ENCODE peak calls at places on chromosomes 13 and 19, in four cellular contexts. One of them, this sample, is unnamed.

GRCh38 chr19:16160943-16161560 is 12.3 kb downstream of the CIB3 start:
- DNase-seq in cardiac muscle cell: no peak
- DNase-seq in transverse colon: peak
- DNase-seq in stimulated activated CD8-positive, alpha-beta memory T cell treated with anti-CD3 and anti-CD28 coated beads, Interleukin-12 subunit alpha, Interleukin-12 subunit beta, amount 100 ng/mL, for 4 hours: no peak
- DNase-seq in this sample: peak

GRCh38 chr13:110876592-110876991 is 38.3 kb downstream of the ANKRD10 start:
- DNase-seq in cardiac muscle cell: no peak
- DNase-seq in transverse colon: no peak
- DNase-seq in stimulated activated CD8-positive, alpha-beta memory T cell treated with anti-CD3 and anti-CD28 coated beads, Interleukin-12 subunit alpha, Interleukin-12 subunit beta, amount 100 ng/mL, for 4 hours: no peak
- DNase-seq in this sample: no peak

GRCh38 chr19:9644472-9644871 is 23.4 kb upstream of the ZNF561 start:
- DNase-seq in cardiac muscle cell: no peak
- DNase-seq in transverse colon: no peak
- DNase-seq in stimulated activated CD8-positive, alpha-beta memory T cell treated with anti-CD3 and anti-CD28 coated beads, Interleukin-12 subunit alpha, Interleukin-12 subunit beta, amount 100 ng/mL, for 4 hours: no peak
- DNase-seq in this sample: no peak

GRCh38 chr19:3520166-3521103 is 14.3 kb downstream of the FZR1 start:
- DNase-seq in cardiac muscle cell: peak
- DNase-seq in transverse colon: no peak
- DNase-seq in stimulated activated CD8-positive, alpha-beta memory T cell treated with anti-CD3 and anti-CD28 coated beads, Interleukin-12 subunit alpha, Interleukin-12 subunit beta, amount 100 ng/mL, for 4 hours: no peak
- DNase-seq in this sample: no peak

GRCh38 chr19:21158523-21159135 is 16.8 kb downstream of the ZNF431 start:
- DNase-seq in cardiac muscle cell: no peak
- DNase-seq in transverse colon: no peak
- DNase-seq in stimulated activated CD8-positive, alpha-beta memory T cell treated with anti-CD3 and anti-CD28 coated beads, Interleukin-12 subunit alpha, Interleukin-12 subunit beta, amount 100 ng/mL, for 4 hours: no peak
- DNase-seq in this sample: no peak

GRCh38 chr13:29464105-29464679 is 131.3 kb downstream of the SLC7A1 start:
- DNase-seq in cardiac muscle cell: no peak
- DNase-seq in transverse colon: no peak
- DNase-seq in stimulated activated CD8-positive, alpha-beta memory T cell treated with anti-CD3 and anti-CD28 coated beads, Interleukin-12 subunit alpha, Interleukin-12 subunit beta, amount 100 ng/mL, for 4 hours: no peak
- DNase-seq in this sample: no peak

GRCh38 chr13:66689037-66689619 is 541.0 kb downstream of the PCDH9 start:
- DNase-seq in cardiac muscle cell: peak
- DNase-seq in transverse colon: no peak
- DNase-seq in stimulated activated CD8-positive, alpha-beta memory T cell treated with anti-CD3 and anti-CD28 coated beads, Interleukin-12 subunit alpha, Interleukin-12 subunit beta, amount 100 ng/mL, for 4 hours: no peak
- DNase-seq in this sample: no peak

GRCh38 chr19:39684283-39684682 is 20.0 kb upstream of the LGALS14 start:
- DNase-seq in cardiac muscle cell: no peak
- DNase-seq in transverse colon: no peak
- DNase-seq in stimulated activated CD8-positive, alpha-beta memory T cell treated with anti-CD3 and anti-CD28 coated beads, Interleukin-12 subunit alpha, Interleukin-12 subunit beta, amount 100 ng/mL, for 4 hours: no peak
- DNase-seq in this sample: no peak

GRCh38 chr13:85093808-85094207 is 705.4 kb downstream of the SLITRK6 start:
- DNase-seq in cardiac muscle cell: no peak
- DNase-seq in transverse colon: no peak
- DNase-seq in stimulated activated CD8-positive, alpha-beta memory T cell treated with anti-CD3 and anti-CD28 coated beads, Interleukin-12 subunit alpha, Interleukin-12 subunit beta, amount 100 ng/mL, for 4 hours: no peak
- DNase-seq in this sample: no peak

GRCh38 chr13:113879506-113880360 is 15.9 kb upstream of the GAS6 start:
- DNase-seq in cardiac muscle cell: peak
- DNase-seq in transverse colon: no peak
- DNase-seq in stimulated activated CD8-positive, alpha-beta memory T cell treated with anti-CD3 and anti-CD28 coated beads, Interleukin-12 subunit alpha, Interleukin-12 subunit beta, amount 100 ng/mL, for 4 hours: no peak
- DNase-seq in this sample: no peak

GRCh38 chr19:5484398-5485285 is 29.4 kb downstream of the ZNRF4 start:
- DNase-seq in cardiac muscle cell: peak
- DNase-seq in transverse colon: no peak
- DNase-seq in stimulated activated CD8-positive, alpha-beta memory T cell treated with anti-CD3 and anti-CD28 coated beads, Interleukin-12 subunit alpha, Interleukin-12 subunit beta, amount 100 ng/mL, for 4 hours: no peak
- DNase-seq in this sample: peak

This sample was measured in Calu3.